ENCODE peak calls at places on chromosome 15, in five cellular contexts. P is astrocyte of the spinal cord; E is hepatocyte; V is keratinocyte; A is CD4-positive, alpha-beta T cell. H is an unnamed sample.

GRCh38 chr15:79209690-79210089 is 72.8 kb upstream of the ANKRD34C start:
- DNase-seq in P (no peak), E (peak), V (no peak), A (no peak), H (no peak)

GRCh38 chr15:74302821-74303359 is 64.6 kb downstream of the CYP11A1 start:
- DNase-seq in P (peak), E (peak), V (no peak), A (peak), H (peak)

GRCh38 chr15:91516866-91517265 is 336.6 kb upstream of the SLCO3A1 start:
- DNase-seq in P (no peak), E (no peak), V (no peak), A (no peak), H (no peak)

GRCh38 chr15:67908756-67909155 is 68.9 kb upstream of the RNU6-1 start:
- DNase-seq in P (no peak), E (no peak), V (no peak), A (no peak), H (no peak)

GRCh38 chr15:62958944-62959343 is 83.6 kb upstream of the TPM1 start:
- DNase-seq in P (no peak), E (no peak), V (no peak), A (no peak), H (no peak)

GRCh38 chr15:46676233-46677206 is 1040.8 kb upstream of the SEMA6D start:
- DNase-seq in P (no peak), E (no peak), V (no peak), A (no peak), H (no peak)

GRCh38 chr15:100591835-100592234 is 10.1 kb downstream of the LINS1 start:
- DNase-seq in P (no peak), E (no peak), V (no peak), A (no peak), H (no peak)

GRCh38 chr15:61871926-61872522 is 188.2 kb downstream of the VPS13C start:
- DNase-seq in P (peak), E (peak), V (no peak), A (no peak), H (no peak)

GRCh38 chr15:95763426-95763825 is 567.1 kb upstream of the NR2F2 start:
- DNase-seq in P (no peak), E (no peak), V (no peak), A (no peak), H (no peak)

GRCh38 chr15:63900306-63900705 is 66.6 kb upstream of the HERC1 start:
- DNase-seq in P (no peak), E (no peak), V (no peak), A (no peak), H (no peak)

GRCh38 chr15:73052679-73053397 is 575 bp downstream of the NEO1 start:
- DNase-seq in P (peak), E (peak), V (no peak), A (peak), H (no peak)

GRCh38 chr15:61421470-61421869 is 192.4 kb upstream of the RORA start:
- DNase-seq in P (no peak), E (no peak), V (no peak), A (no peak), H (no peak)

GRCh38 chr15:32683906-32684584 is 33.8 kb upstream of the GREM1 start:
- DNase-seq in P (peak), E (no peak), V (no peak), A (no peak), H (no peak)

GRCh38 chr15:76150508-76150907 is 90.7 kb downstream of the TMEM266 start:
- DNase-seq in P (no peak), E (no peak), V (no peak), A (no peak), H (no peak)

GRCh38 chr15:81666828-81667227 is 292.8 kb upstream of the TMC3 start:
- DNase-seq in P (no peak), E (no peak), V (no peak), A (no peak), H (no peak)

GRCh38 chr15:92709064-92709463 is 53.5 kb upstream of the FAM174B start:
- DNase-seq in P (no peak), E (no peak), V (no peak), A (no peak), H (no peak)

GRCh38 chr15:91263632-91264477 is 163.8 kb downstream of the SV2B start:
- DNase-seq in P (no peak), E (no peak), V (no peak), A (no peak), H (no peak)

GRCh38 chr15:94602771-94603474 is 371.6 kb downstream of the MCTP2 start:
- DNase-seq in P (no peak), E (no peak), V (no peak), A (no peak), H (no peak)

GRCh38 chr15:43985976-43986375 is 159.2 kb downstream of the WDR76 start:
- DNase-seq in P (no peak), E (no peak), V (no peak), A (no peak), H (no peak)

GRCh38 chr15:25437751-25438600 is 848 bp downstream of the UBE3A start:
- DNase-seq in P (peak), E (peak), V (no peak), A (peak), H (peak)

GRCh38 chr15:83292317-83292716 is 7.9 kb upstream of the BNC1 start:
- DNase-seq in P (peak), E (no peak), V (no peak), A (no peak), H (no peak)

GRCh38 chr15:65082303-65082958 is 5.9 kb downstream of the KBTBD13 start:
- DNase-seq in P (no peak), E (no peak), V (no peak), A (peak), H (no peak)

GRCh38 chr15:56042031-56042430 is 48.6 kb upstream of the NEDD4 start:
- DNase-seq in P (no peak), E (peak), V (no peak), A (no peak), H (no peak)

GRCh38 chr15:44289352-44289790 is 852 bp downstream of the GOLM2 start:
- DNase-seq in P (peak), E (peak), V (no peak), A (no peak), H (no peak)

GRCh38 chr15:78457101-78457500 is 19.1 kb downstream of the IREB2 start:
- DNase-seq in P (peak), E (no peak), V (no peak), A (no peak), H (no peak)

GRCh38 chr15:73991260-73991659 is 835 bp downstream of the STOML1 start:
- DNase-seq in P (peak), E (peak), V (no peak), A (no peak), H (no peak)

GRCh38 chr15:59812889-59813288 is 123.8 kb upstream of the BNIP2 start:
- DNase-seq in P (no peak), E (no peak), V (no peak), A (no peak), H (no peak)
- TF ChIP-seq CTCF in P (no peak), E (no peak), V (no peak), A (no peak), H (no peak)

DNA sequence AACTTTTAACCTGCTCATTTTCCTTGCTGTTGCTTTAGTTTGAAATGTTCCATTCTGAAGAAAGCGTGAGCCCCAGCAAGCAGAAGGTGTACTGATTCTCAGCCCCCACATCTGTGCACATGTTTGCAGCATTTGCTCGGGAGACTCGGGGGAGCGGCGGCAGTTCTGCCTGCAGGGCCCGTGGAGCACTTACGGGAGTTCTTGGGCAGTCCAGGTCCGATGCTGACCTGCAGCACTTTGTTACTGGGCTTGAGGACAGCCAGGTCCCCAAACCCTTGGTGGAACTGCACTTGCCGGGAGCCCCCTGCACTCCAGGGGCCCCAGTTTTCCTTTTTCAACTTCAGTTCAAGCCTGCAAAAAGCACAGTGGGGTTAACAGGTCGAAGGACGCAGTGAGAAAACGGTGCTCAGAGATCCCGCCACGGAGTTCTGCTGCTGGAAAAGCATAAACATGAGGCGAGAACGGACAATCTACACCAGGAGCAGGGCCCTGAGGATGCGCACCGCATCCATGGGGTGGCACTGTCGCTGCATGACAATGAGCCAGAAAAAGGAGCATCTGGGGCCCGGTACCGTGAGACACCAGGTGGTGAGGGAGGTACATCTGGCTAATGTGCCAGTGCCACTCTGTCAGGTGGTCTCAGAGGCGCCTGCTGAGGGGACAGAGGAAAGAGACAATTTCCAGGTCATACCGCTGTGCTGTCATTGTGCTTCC is 45.6 kb upstream of the LDHAL6B start:
- DNase-seq in P (no peak), E (peak), V (no peak), A (no peak), H (no peak)
- TF ChIP-seq CTCF in P (peak), E (peak), V (peak), A (no peak), H (no peak)

GRCh38 chr15:31461911-31462480 is 135.4 kb downstream of the KLF13 start:
- DNase-seq in P (no peak), E (no peak), V (no peak), A (no peak), H (no peak)
- TF ChIP-seq CTCF in P (peak), E (peak), V (no peak), A (no peak), H (no peak)

GRCh38 chr15:69223083-69223813 is 62.8 kb downstream of the GLCE start:
- DNase-seq in P (no peak), E (no peak), V (no peak), A (no peak), H (no peak)

GRCh38 chr15:69224383-69224782 is 63.9 kb downstream of the GLCE start:
- DNase-seq in P (no peak), E (peak), V (no peak), A (no peak), H (no peak)

GRCh38 chr15:69222002-69222474 is 61.6 kb downstream of the GLCE start:
- DNase-seq in P (no peak), E (peak), V (no peak), A (no peak), H (no peak)

GRCh38 chr15:69226028-69226355 is 65.6 kb downstream of the GLCE start:
- DNase-seq in P (no peak), E (no peak), V (no peak), A (no peak), H (no peak)

GRCh38 chr15:69225355-69226027 is 65.1 kb downstream of the GLCE start:
- DNase-seq in P (peak), E (peak), V (no peak), A (no peak), H (no peak)
- TF ChIP-seq CTCF in P (peak), E (peak), V (peak), A (no peak), H (no peak)